ENCODE peak calls at places on chromosomes 7 and 10, in five cellular contexts. One of them, this sample, is unnamed.

GRCh38 chr10:115649217-115649616 is 556.1 kb downstream of the ATRNL1 start:
- DNase-seq in astrocyte of the spinal cord: no peak
- DNase-seq in activated B cell treated with CpG ODN at 0.5 μM for 24 hours: no peak
- DNase-seq in spleen: no peak
- DNase-seq in B cell: no peak
- DNase-seq in this sample: no peak

GRCh38 chr7:98372993-98373392 is 27.9 kb downstream of the BAIAP2L1 start:
- DNase-seq in astrocyte of the spinal cord: peak
- DNase-seq in activated B cell treated with CpG ODN at 0.5 μM for 24 hours: no peak
- DNase-seq in spleen: no peak
- DNase-seq in B cell: no peak
- DNase-seq in this sample: no peak

GRCh38 chr10:88979153-88979562 is 11.4 kb upstream of the FAS start:
- DNase-seq in astrocyte of the spinal cord: peak
- DNase-seq in activated B cell treated with CpG ODN at 0.5 μM for 24 hours: no peak
- DNase-seq in spleen: no peak
- DNase-seq in B cell: no peak
- DNase-seq in this sample: no peak

GRCh38 chr10:34010891-34011290 is 676.4 kb upstream of the NRP1 start:
- DNase-seq in astrocyte of the spinal cord: peak
- DNase-seq in activated B cell treated with CpG ODN at 0.5 μM for 24 hours: no peak
- DNase-seq in spleen: no peak
- DNase-seq in B cell: no peak
- DNase-seq in this sample: no peak

GRCh38 chr10:133438711-133439273 is 14.4 kb upstream of the SPRN start:
- DNase-seq in astrocyte of the spinal cord: no peak
- DNase-seq in activated B cell treated with CpG ODN at 0.5 μM for 24 hours: no peak
- DNase-seq in spleen: no peak
- DNase-seq in B cell: peak
- DNase-seq in this sample: peak

GRCh38 chr7:50727072-50727471 is 55.6 kb downstream of the GRB10 start:
- DNase-seq in astrocyte of the spinal cord: no peak
- DNase-seq in activated B cell treated with CpG ODN at 0.5 μM for 24 hours: no peak
- DNase-seq in spleen: peak
- DNase-seq in B cell: no peak
- DNase-seq in this sample: peak

GRCh38 chr7:76267107-76267834 is 35.2 kb upstream of the HSPB1 start:
- DNase-seq in astrocyte of the spinal cord: no peak
- DNase-seq in activated B cell treated with CpG ODN at 0.5 μM for 24 hours: no peak
- DNase-seq in spleen: no peak
- DNase-seq in B cell: no peak
- DNase-seq in this sample: peak

GRCh38 chr10:13801907-13802288 is 215.1 kb downstream of the PRPF18 start:
- DNase-seq in astrocyte of the spinal cord: no peak
- DNase-seq in activated B cell treated with CpG ODN at 0.5 μM for 24 hours: no peak
- DNase-seq in spleen: no peak
- DNase-seq in B cell: no peak
- DNase-seq in this sample: no peak

GRCh38 chr10:87093461-87094372 is 926 bp downstream of the GLUD1 start:
- DNase-seq in astrocyte of the spinal cord: peak
- DNase-seq in activated B cell treated with CpG ODN at 0.5 μM for 24 hours: peak
- DNase-seq in spleen: peak
- DNase-seq in B cell: peak
- DNase-seq in this sample: peak

GRCh38 chr7:144827581-144828139 is 8.2 kb downstream of the TPK1 start:
- DNase-seq in astrocyte of the spinal cord: peak
- DNase-seq in activated B cell treated with CpG ODN at 0.5 μM for 24 hours: no peak
- DNase-seq in spleen: no peak
- DNase-seq in B cell: no peak
- DNase-seq in this sample: no peak

GRCh38 chr10:58299580-58299979 is 30.6 kb downstream of the CISD1 start:
- DNase-seq in astrocyte of the spinal cord: peak
- DNase-seq in activated B cell treated with CpG ODN at 0.5 μM for 24 hours: peak
- DNase-seq in spleen: no peak
- DNase-seq in B cell: peak
- DNase-seq in this sample: peak

GRCh38 chr10:33139191-33139646 is 181.2 kb upstream of the ITGB1 start:
- DNase-seq in astrocyte of the spinal cord: no peak
- DNase-seq in activated B cell treated with CpG ODN at 0.5 μM for 24 hours: no peak
- DNase-seq in spleen: no peak
- DNase-seq in B cell: no peak
- DNase-seq in this sample: peak

GRCh38 chr7:51062222-51062987 is 254.2 kb downstream of the COBL start:
- DNase-seq in astrocyte of the spinal cord: no peak
- DNase-seq in activated B cell treated with CpG ODN at 0.5 μM for 24 hours: no peak
- DNase-seq in spleen: no peak
- DNase-seq in B cell: no peak
- DNase-seq in this sample: no peak

GRCh38 chr10:70034252-70034651 is 18.4 kb upstream of the MACROH2A2 start:
- DNase-seq in astrocyte of the spinal cord: no peak
- DNase-seq in activated B cell treated with CpG ODN at 0.5 μM for 24 hours: no peak
- DNase-seq in spleen: no peak
- DNase-seq in B cell: no peak
- DNase-seq in this sample: no peak

GRCh38 chr7:137592232-137592896 is 248.8 kb upstream of the PTN start:
- DNase-seq in astrocyte of the spinal cord: peak
- DNase-seq in activated B cell treated with CpG ODN at 0.5 μM for 24 hours: no peak
- DNase-seq in spleen: no peak
- DNase-seq in B cell: no peak
- DNase-seq in this sample: peak

GRCh38 chr7:77399838-77400237 is 16.3 kb downstream of the GSAP start:
- DNase-seq in astrocyte of the spinal cord: no peak
- DNase-seq in activated B cell treated with CpG ODN at 0.5 μM for 24 hours: no peak
- DNase-seq in spleen: no peak
- DNase-seq in B cell: no peak
- DNase-seq in this sample: no peak

GRCh38 chr10:44628921-44629320 is 244.0 kb upstream of the CXCL12 start:
- DNase-seq in astrocyte of the spinal cord: peak
- DNase-seq in activated B cell treated with CpG ODN at 0.5 μM for 24 hours: no peak
- DNase-seq in spleen: no peak
- DNase-seq in B cell: no peak
- DNase-seq in this sample: no peak

GRCh38 chr7:92343719-92344118 is 97.9 kb downstream of the ANKIB1 start:
- DNase-seq in astrocyte of the spinal cord: no peak
- DNase-seq in activated B cell treated with CpG ODN at 0.5 μM for 24 hours: no peak
- DNase-seq in spleen: no peak
- DNase-seq in B cell: no peak
- DNase-seq in this sample: no peak

GRCh38 chr7:129401228-129401967 is 32.8 kb upstream of the STRIP2 start:
- DNase-seq in astrocyte of the spinal cord: no peak
- DNase-seq in activated B cell treated with CpG ODN at 0.5 μM for 24 hours: no peak
- DNase-seq in spleen: no peak
- DNase-seq in B cell: no peak
- DNase-seq in this sample: no peak

GRCh38 chr10:97321807-97322195 is 2.7 kb downstream of the FRAT1 start:
- DNase-seq in astrocyte of the spinal cord: no peak
- DNase-seq in activated B cell treated with CpG ODN at 0.5 μM for 24 hours: no peak
- DNase-seq in spleen: no peak
- DNase-seq in B cell: no peak
- DNase-seq in this sample: no peak

GRCh38 chr7:134419875-134420274 is 39.0 kb downstream of the AKR1B1 start:
- DNase-seq in astrocyte of the spinal cord: no peak
- DNase-seq in activated B cell treated with CpG ODN at 0.5 μM for 24 hours: no peak
- DNase-seq in spleen: no peak
- DNase-seq in B cell: no peak
- DNase-seq in this sample: peak

GRCh38 chr10:89427629-89428028 is 13.3 kb downstream of the IFIT5 start:
- DNase-seq in astrocyte of the spinal cord: peak
- DNase-seq in activated B cell treated with CpG ODN at 0.5 μM for 24 hours: no peak
- DNase-seq in spleen: no peak
- DNase-seq in B cell: no peak
- DNase-seq in this sample: no peak

GRCh38 chr7:69762821-69763352 is 164.6 kb downstream of the AUTS2 start:
- DNase-seq in astrocyte of the spinal cord: no peak
- DNase-seq in activated B cell treated with CpG ODN at 0.5 μM for 24 hours: no peak
- DNase-seq in spleen: no peak
- DNase-seq in B cell: no peak
- DNase-seq in this sample: no peak

GRCh38 chr10:4391683-4392082 is 434.3 kb upstream of the AKR1E2 start:
- DNase-seq in astrocyte of the spinal cord: no peak
- DNase-seq in activated B cell treated with CpG ODN at 0.5 μM for 24 hours: no peak
- DNase-seq in spleen: no peak
- DNase-seq in B cell: no peak
- DNase-seq in this sample: no peak

GRCh38 chr10:124592736-124593430 is 131.3 kb downstream of the LHPP start:
- DNase-seq in astrocyte of the spinal cord: no peak
- DNase-seq in activated B cell treated with CpG ODN at 0.5 μM for 24 hours: no peak
- DNase-seq in spleen: peak
- DNase-seq in B cell: peak
- DNase-seq in this sample: no peak

GRCh38 chr10:68371604-68372003 is 35.5 kb downstream of the RUFY2 start:
- DNase-seq in astrocyte of the spinal cord: no peak
- DNase-seq in activated B cell treated with CpG ODN at 0.5 μM for 24 hours: no peak
- DNase-seq in spleen: no peak
- DNase-seq in B cell: no peak
- DNase-seq in this sample: no peak

GRCh38 chr7:149772821-149773425 is 465 bp downstream of the ZNF467 start:
- DNase-seq in astrocyte of the spinal cord: no peak
- DNase-seq in activated B cell treated with CpG ODN at 0.5 μM for 24 hours: peak
- DNase-seq in spleen: peak
- DNase-seq in B cell: no peak
- DNase-seq in this sample: peak

DNA sequence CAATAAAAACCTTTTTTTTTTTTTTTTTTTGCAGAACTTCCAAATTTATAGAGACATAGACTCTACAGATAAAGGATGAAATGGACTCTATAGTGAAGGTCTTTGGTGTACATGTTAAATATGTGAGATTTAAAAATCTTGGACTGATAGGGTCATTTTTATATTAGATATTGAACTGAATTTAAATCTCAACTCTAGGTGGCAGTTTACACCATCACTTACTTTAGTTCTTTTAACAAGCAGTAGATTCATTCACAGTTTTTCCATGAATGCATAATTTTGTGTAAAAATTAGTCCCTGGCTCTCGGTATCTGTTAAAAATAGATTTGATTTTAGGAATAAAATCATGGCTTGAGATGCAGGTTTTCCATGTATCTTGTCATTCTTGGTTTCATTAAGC is 31.1 kb upstream of the SNX13 start:
- DNase-seq in astrocyte of the spinal cord: peak
- DNase-seq in activated B cell treated with CpG ODN at 0.5 μM for 24 hours: no peak
- DNase-seq in spleen: no peak
- DNase-seq in B cell: no peak
- DNase-seq in this sample: no peak
- TF ChIP-seq CTCF in astrocyte of the spinal cord: no peak
- TF ChIP-seq CTCF in activated B cell treated with CpG ODN at 0.5 μM for 24 hours: no peak
- TF ChIP-seq CTCF in spleen: no peak
- TF ChIP-seq CTCF in B cell: no peak
- TF ChIP-seq CTCF in this sample: no peak

GRCh38 chr10:26274391-26274790 is 57.8 kb downstream of the GAD2 start:
- DNase-seq in astrocyte of the spinal cord: no peak
- DNase-seq in activated B cell treated with CpG ODN at 0.5 μM for 24 hours: no peak
- DNase-seq in spleen: no peak
- DNase-seq in B cell: no peak
- DNase-seq in this sample: no peak

DNA sequence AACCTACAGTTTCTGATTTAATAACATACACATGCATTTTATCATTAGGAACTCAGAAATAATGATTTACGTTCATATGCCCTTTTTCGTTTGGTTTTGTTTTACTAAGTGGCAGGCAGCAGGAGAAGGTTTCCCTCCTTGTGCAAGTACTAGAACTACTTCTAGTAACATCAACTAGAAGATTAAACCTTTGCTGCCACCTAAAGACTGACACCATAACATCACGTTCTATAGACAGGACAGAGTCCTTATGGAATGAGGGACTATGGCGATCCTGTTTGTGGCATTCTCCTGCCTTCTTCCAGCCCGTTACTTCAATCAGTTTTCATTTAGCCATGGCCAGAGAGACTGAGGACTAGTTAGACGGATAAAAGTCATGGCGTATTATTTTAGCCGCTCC is 53.2 kb downstream of the GAD2 start:
- DNase-seq in astrocyte of the spinal cord: peak
- DNase-seq in activated B cell treated with CpG ODN at 0.5 μM for 24 hours: no peak
- DNase-seq in spleen: no peak
- DNase-seq in B cell: no peak
- DNase-seq in this sample: no peak
- TF ChIP-seq CTCF in astrocyte of the spinal cord: no peak
- TF ChIP-seq CTCF in activated B cell treated with CpG ODN at 0.5 μM for 24 hours: no peak
- TF ChIP-seq CTCF in spleen: no peak
- TF ChIP-seq CTCF in B cell: no peak
- TF ChIP-seq CTCF in this sample: no peak

GRCh38 chr7:73578342-73579124 is at the start of gene TBL2:
- DNase-seq in astrocyte of the spinal cord: peak
- DNase-seq in activated B cell treated with CpG ODN at 0.5 μM for 24 hours: peak
- DNase-seq in spleen: peak
- DNase-seq in B cell: peak
- DNase-seq in this sample: peak
- TF ChIP-seq CTCF in astrocyte of the spinal cord: peak
- TF ChIP-seq CTCF in activated B cell treated with CpG ODN at 0.5 μM for 24 hours: no peak
- TF ChIP-seq CTCF in spleen: peak
- TF ChIP-seq CTCF in B cell: no peak
- TF ChIP-seq CTCF in this sample: no peak

GRCh38 chr10:28664369-28664740 is 13.0 kb upstream of the BAMBI start:
- DNase-seq in astrocyte of the spinal cord: peak
- DNase-seq in activated B cell treated with CpG ODN at 0.5 μM for 24 hours: no peak
- DNase-seq in spleen: no peak
- DNase-seq in B cell: no peak
- DNase-seq in this sample: no peak

GRCh38 chr10:28666751-28667467 is 10.4 kb upstream of the BAMBI start:
- DNase-seq in astrocyte of the spinal cord: no peak
- DNase-seq in activated B cell treated with CpG ODN at 0.5 μM for 24 hours: no peak
- DNase-seq in spleen: no peak
- DNase-seq in B cell: no peak
- DNase-seq in this sample: no peak

GRCh38 chr10:28668363-28669226 is 8.7 kb upstream of the BAMBI start:
- DNase-seq in astrocyte of the spinal cord: no peak
- DNase-seq in activated B cell treated with CpG ODN at 0.5 μM for 24 hours: peak
- DNase-seq in spleen: peak
- DNase-seq in B cell: no peak
- DNase-seq in this sample: peak

GRCh38 chr10:28661035-28661434 is 16.3 kb upstream of the BAMBI start:
- DNase-seq in astrocyte of the spinal cord: peak
- DNase-seq in activated B cell treated with CpG ODN at 0.5 μM for 24 hours: no peak
- DNase-seq in spleen: no peak
- DNase-seq in B cell: no peak
- DNase-seq in this sample: no peak

DNA sequence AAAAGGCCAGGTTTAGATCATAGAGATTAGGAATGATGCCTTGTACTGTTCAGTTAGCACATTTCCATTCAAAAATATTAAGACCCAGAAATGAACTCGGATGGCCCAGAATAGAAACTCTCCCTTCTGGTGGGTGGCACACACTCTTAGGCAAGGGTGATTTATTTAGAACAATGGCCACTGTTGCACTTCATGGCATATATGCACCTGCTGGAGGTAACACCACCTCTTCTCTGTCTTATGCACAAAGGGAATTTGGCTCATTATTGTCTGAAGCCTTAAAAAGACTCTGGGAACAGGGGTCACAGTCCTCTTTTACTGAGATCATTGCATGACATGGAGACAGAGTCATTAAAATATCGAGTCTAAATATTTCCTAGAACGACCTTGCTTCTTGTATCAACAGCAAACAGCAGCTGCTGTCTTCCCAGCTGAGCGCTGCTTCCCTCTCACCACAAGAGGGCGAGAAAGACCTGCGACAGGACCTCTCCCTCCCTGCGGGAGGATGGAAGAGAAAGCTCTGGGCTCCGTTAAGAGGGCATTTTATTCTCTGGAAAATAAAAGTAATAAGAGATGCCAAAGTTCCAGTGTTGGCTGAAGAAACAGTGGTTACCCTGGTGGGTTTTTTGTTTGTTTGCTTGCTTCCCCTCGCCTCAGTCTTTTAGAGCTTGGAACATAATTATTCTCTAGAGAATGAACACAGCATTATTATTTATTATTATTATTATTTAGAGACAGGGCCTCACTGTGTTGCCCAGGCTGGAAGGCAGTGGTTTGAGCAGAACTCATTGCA is 13.5 kb upstream of the BAMBI start:
- DNase-seq in astrocyte of the spinal cord: peak
- DNase-seq in activated B cell treated with CpG ODN at 0.5 μM for 24 hours: peak
- DNase-seq in spleen: peak
- DNase-seq in B cell: peak
- DNase-seq in this sample: peak
- TF ChIP-seq CTCF in astrocyte of the spinal cord: peak
- TF ChIP-seq CTCF in activated B cell treated with CpG ODN at 0.5 μM for 24 hours: no peak
- TF ChIP-seq CTCF in spleen: peak
- TF ChIP-seq CTCF in B cell: peak
- TF ChIP-seq CTCF in this sample: peak

This sample was measured in activated CD8-positive, alpha-beta T cell treated with anti-CD3 and anti-CD28 coated beads for 36 hours.